ENCODE peak calls at places on chromosomes 16 and 17, in ten cellular contexts. S is RPMI7951; G is HAP-1; V is GM04503; Z is activated naive CD4-positive, alpha-beta T cell treated with anti-CD3 and anti-CD28 coated beads for 36 hours; Y is Daoy; J is AG04450; L is COR-L47; E is WTC11; R is GM13977. I is an unnamed sample.
A peak's percentile ranks its signal among the peaks of the same experiment; 100 is the strongest.

GRCh38 chr17:21042434-21043295 is at the start of gene USP22:
- DNase-seq in S (no peak), Y (no peak), L (peak; percentile 93), Z (no peak), R (peak; percentile 91), V (no peak), G (no peak), E (peak; percentile 36), J (no peak), I (no peak)

GRCh38 chr16:89048087-89048729 is 45.4 kb upstream of the ACSF3 start:
- DNase-seq in V (no peak), L (peak; percentile 21), R (no peak), J (no peak), Y (no peak), G (no peak), S (no peak), Z (no peak), E (no peak), I (no peak)

GRCh38 chr17:73983623-73984410 is 219.7 kb upstream of the RPL38 start:
- DNase-seq in G (no peak), Z (no peak), S (no peak), R (no peak), L (no peak), J (no peak), Y (no peak), V (no peak), E (no peak), I (no peak)

GRCh38 chr16:57531253-57531575 is 5.2 kb downstream of the CCDC102A start:
- DNase-seq in V (no peak), S (no peak), L (no peak), E (peak; percentile 5), Y (no peak), Z (no peak), J (no peak), R (peak; percentile 8), G (no peak), I (no peak)

GRCh38 chr17:66514227-66514806 is 211.9 kb downstream of the PRKCA start:
- DNase-seq in L (no peak), Y (peak; percentile 36), S (no peak), V (no peak), E (no peak), R (no peak), J (no peak), G (no peak), Z (peak; percentile 42), I (no peak)

GRCh38 chr17:77352441-77352840 is 211.7 kb downstream of the SEC14L1 start:
- DNase-seq in L (no peak), S (no peak), E (no peak), R (no peak), G (no peak), Z (no peak), J (no peak), V (no peak), Y (no peak), I (no peak)

GRCh38 chr17:978110-979093 is 1.2 kb downstream of the NXN start:
- DNase-seq in V (no peak), Y (peak; percentile 50), S (no peak), E (peak; percentile 48), L (no peak), R (no peak), G (peak; percentile 25), J (no peak), Z (no peak), I (no peak)

GRCh38 chr17:63998721-63999679 is 849 bp downstream of the PRR29 start:
- DNase-seq in L (no peak), R (no peak), Y (no peak), G (no peak), J (no peak), V (no peak), Z (peak; percentile 48), S (no peak), E (no peak), I (no peak)

GRCh38 chr16:87314990-87315420 is 2.2 kb downstream of the C16orf95 start:
- DNase-seq in G (no peak), L (no peak), V (no peak), Y (no peak), S (no peak), R (no peak), Z (no peak), J (no peak), E (no peak), I (no peak)

GRCh38 chr17:13806023-13806553 is 204.4 kb upstream of the HS3ST3A1 start:
- DNase-seq in G (no peak), E (no peak), R (no peak), Y (no peak), L (no peak), V (no peak), S (no peak), J (no peak), Z (peak; percentile 8), I (no peak)

GRCh38 chr16:72434159-72434558 is 262.2 kb upstream of the PMFBP1 start:
- DNase-seq in V (no peak), E (no peak), S (peak; percentile 7), G (no peak), L (no peak), J (no peak), R (no peak), Z (no peak), Y (no peak), I (no peak)

GRCh38 chr17:76545918-76546555 is 6.2 kb downstream of the PRCD start:
- DNase-seq in V (no peak), R (no peak), S (no peak), Y (no peak), J (no peak), G (no peak), Z (no peak), L (no peak), E (no peak), I (no peak)

I was measured in activated T-helper 1 cell treated with anti-CD3 and anti-CD28 coated beads, Interleukin-12 subunit alpha, Interleukin-12 subunit beta, Interleukin-2, Interleukin-4 antibody, amounts not matched to agents 30 ng/mL and 10 ng/mL and 1 ng/mL, durations not matched to agents 14 hours and 24 hours and 36 hours.